ENCODE peak calls at places on chromosome 22, in ten cellular contexts. M is cardiac fibroblast, H is hepatocyte, J is mucosa of descending colon, Q is thoracic aorta, T is AG09309, D is IMR-90, B is AG10803, K is astrocyte, N is fibroblast of lung. I is an unnamed sample.

GRCh38 chr22:42228480-42228879 is 42.0 kb downstream of the TCF20 start:
- DNase-seq in M (no peak), H (no peak), J (no peak), Q (no peak), T (no peak), D (no peak), B (no peak), K (no peak), N (peak; percentile 4), I (no peak)

GRCh38 chr22:49963647-49964026 is 3.1 kb downstream of the PIM3 start:
- DNase-seq in M (no peak), H (no peak), J (peak; percentile 48), Q (no peak), T (no peak), D (no peak), B (no peak), K (no peak), N (no peak), I (no peak)

GRCh38 chr22:29750559-29750958 is 16.2 kb downstream of the ZMAT5 start:
- DNase-seq in M (no peak), H (no peak), J (no peak), Q (no peak), T (no peak), D (no peak), B (no peak), K (no peak), N (no peak), I (no peak)

GRCh38 chr22:27749597-27750225 is 51.8 kb downstream of the MN1 start:
- DNase-seq in M (peak; percentile 72), H (peak; percentile 70), J (no peak), Q (no peak), T (no peak), D (peak; percentile 13), B (peak; percentile 69), K (peak; percentile 58), N (peak; percentile 61), I (peak; percentile 71)

GRCh38 chr22:50528682-50529415 is 963 bp downstream of the TYMP start:
- DNase-seq in M (no peak), H (no peak), J (no peak), Q (no peak), T (no peak), D (no peak), B (no peak), K (no peak), N (no peak), I (no peak)

GRCh38 chr22:42317691-42318547 is 47.5 kb upstream of the TCF20 start:
- DNase-seq in M (no peak), H (no peak), J (peak; percentile 83), Q (no peak), T (no peak), D (no peak), B (no peak), K (no peak), N (no peak), I (no peak)

GRCh38 chr22:48588151-48588880 is 1239.4 kb downstream of the BRD1 start:
- DNase-seq in M (no peak), H (no peak), J (no peak), Q (no peak), T (no peak), D (no peak), B (no peak), K (no peak), N (no peak), I (no peak)

GRCh38 chr22:37175414-37176144 is 12.5 kb downstream of the C1QTNF6 start:
- DNase-seq in M (peak; percentile 34), H (no peak), J (no peak), Q (no peak), T (no peak), D (no peak), B (no peak), K (no peak), N (no peak), I (no peak)

GRCh38 chr22:49564666-49565515 is 262.8 kb downstream of the BRD1 start:
- DNase-seq in M (no peak), H (no peak), J (no peak), Q (no peak), T (no peak), D (no peak), B (no peak), K (no peak), N (no peak), I (no peak)

DNA sequence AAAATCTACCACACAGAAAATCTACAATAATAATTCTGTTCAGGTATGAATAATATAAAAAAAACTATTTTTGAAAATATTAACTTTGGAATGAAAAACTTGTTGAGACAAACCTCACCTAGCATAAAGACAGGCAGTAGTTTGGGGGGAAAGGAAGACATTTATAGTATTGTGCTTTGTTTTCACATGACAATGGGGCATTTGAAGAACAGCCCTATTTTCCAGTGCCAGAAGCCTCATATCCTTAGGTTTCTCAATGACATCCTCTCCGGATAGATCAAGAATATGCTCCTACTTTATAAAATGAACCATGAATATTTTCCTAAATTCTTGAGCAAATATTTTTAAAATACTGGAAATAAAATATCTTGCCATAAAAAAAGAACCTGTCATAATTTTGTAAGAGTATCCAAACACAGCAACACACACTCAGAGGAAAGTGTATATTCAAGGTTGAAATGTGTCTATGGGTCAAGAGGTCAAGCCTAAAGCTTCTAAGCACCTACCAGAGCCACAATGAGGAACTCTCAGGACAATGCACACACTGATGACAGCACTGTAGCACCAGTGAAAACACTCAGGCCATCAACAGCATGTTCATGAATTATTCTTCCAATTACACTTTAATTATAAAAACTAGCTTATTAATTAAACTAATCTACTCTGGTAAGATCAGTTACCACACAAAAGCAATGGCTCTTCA is 68.7 kb downstream of the MRTFA start:
- DNase-seq in M (no peak), H (no peak), J (no peak), Q (no peak), T (no peak), D (no peak), B (no peak), K (no peak), N (no peak), I (no peak)
- TF ChIP-seq CTCF in M (no peak), H (no peak), J (no peak), Q (no peak), T (no peak), D (no peak), B (no peak), K (no peak), N (no peak), I (no peak)

DNA sequence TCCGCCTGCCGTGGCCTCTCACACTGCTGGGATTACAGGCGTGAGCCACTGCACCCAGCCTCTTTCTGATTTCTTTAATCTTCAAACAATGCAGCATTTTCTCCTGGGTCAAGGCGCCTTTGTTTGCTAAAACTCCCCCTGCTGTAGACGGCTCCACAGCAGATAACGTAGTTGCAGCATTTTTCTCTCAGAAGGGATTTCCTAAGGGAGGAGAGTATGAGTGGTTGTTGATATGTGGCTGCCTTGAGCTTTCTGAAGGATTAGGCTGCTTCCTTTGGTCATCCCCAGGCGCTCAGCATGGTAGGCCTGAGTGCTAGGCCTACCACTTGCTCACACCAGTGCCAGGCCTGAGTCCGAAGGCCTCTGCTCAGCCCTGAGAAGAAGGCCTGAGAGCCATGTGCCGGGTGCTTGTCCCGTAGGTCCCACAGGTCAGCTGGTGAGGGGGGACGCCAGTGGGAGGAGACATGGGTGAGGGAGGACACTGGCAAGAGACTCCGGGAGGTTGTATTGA is 18.1 kb downstream of the SMARCB1 start:
- DNase-seq in M (peak; percentile 70), H (peak; percentile 50), J (no peak), Q (no peak), T (no peak), D (no peak), B (no peak), K (no peak), N (no peak), I (no peak)
- H3K4me3 ChIP-seq in M (no peak overlapping the region), H (no peak overlapping the region), J (no peak overlapping the region), Q (no peak overlapping the region), T (no peak overlapping the region), D (no peak overlapping the region), B (no peak overlapping the region), K (no peak overlapping the region), N (no peak overlapping the region), I (no peak overlapping the region)

DNA sequence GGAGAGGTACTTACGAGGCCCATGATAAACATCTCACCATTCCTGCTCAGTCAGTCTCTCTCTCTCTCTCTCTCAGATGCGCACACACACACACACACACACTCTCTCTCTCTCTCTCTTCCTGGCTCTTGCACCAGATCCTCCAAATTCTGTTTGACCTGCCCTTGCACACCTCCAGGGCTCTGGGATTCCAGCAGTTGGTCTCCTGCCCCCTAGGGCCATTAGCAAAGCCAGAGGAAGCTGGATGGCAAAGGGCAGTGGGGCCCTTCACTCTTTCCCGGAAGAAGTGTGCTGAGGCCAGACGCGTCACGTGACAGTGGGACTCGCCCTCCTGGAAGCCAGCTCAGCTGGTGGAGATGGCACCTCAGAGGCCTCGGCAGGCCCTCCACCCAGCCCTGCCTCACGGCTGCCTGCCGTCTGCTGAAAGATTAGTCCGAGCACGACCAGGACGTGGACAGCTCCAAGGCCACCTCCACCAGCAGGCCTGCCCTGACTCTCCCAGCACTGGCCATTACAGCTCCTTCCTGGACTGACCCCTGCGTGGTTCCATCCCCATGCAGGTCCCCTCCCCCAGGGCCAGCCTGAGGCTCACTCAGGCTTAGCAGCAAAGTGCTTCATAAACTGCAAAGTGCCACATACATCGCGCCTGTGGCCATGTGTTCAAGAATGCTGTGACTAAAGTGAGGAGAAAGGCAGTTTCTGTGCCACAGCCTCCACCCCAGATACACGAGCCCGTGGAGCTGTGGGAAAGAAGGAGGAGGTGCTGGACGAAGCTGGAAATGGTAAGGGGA is 3.7 kb downstream of the PDGFB start:
- DNase-seq in M (no peak), H (peak; percentile 86), J (peak; percentile 79), Q (no peak), T (no peak), D (no peak), B (peak; percentile 15), K (no peak), N (no peak), I (no peak)
- TF ChIP-seq CTCF in M (no peak), H (no peak), J (no peak), Q (no peak), T (no peak), D (no peak), B (no peak), K (no peak), N (no peak), I (no peak)

GRCh38 chr22:40381461-40381860 is 11.1 kb downstream of the SGSM3 start:
- DNase-seq in M (no peak), H (no peak), J (no peak), Q (no peak), T (no peak), D (no peak), B (no peak), K (no peak), N (no peak), I (no peak)

GRCh38 chr22:40374567-40374966 is 4.2 kb downstream of the SGSM3 start:
- DNase-seq in M (no peak), H (no peak), J (no peak), Q (no peak), T (no peak), D (no peak), B (no peak), K (no peak), N (no peak), I (no peak)

GRCh38 chr22:40377931-40378330 is 7.5 kb downstream of the SGSM3 start:
- DNase-seq in M (no peak), H (no peak), J (no peak), Q (no peak), T (no peak), D (no peak), B (no peak), K (no peak), N (no peak), I (no peak)

DNA sequence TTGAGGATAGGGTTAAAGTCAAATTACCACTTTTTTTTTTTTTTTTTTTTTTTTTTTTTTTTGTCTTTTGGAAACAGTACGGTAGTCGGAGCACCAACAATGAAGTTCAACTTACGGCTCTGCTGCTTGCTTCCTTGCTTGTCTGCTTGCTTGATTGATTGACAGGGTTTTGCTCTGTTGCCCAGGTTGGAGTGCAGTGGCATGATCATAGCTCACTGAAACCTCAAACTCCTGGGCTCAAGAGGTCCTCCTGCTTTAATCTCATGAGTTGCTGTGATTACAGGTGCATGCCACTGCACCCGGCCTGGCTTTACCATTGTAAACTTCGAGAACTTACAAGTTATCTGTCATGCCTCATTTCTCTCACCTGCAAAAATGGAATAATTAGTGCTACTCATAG is 5.8 kb downstream of the SGSM3 start:
- DNase-seq in M (no peak), H (no peak), J (no peak), Q (no peak), T (no peak), D (no peak), B (no peak), K (no peak), N (no peak), I (no peak)
- H3K4me3 ChIP-seq in M (no peak overlapping the region), H (no peak overlapping the region), J (no peak overlapping the region), Q (no peak overlapping the region), T (no peak overlapping the region), D (no peak overlapping the region), B (no peak overlapping the region), K (no peak overlapping the region), N (no peak overlapping the region), I (no peak overlapping the region)